ENCODE peak calls at places on chromosomes 7 and 10, in eight cellular contexts. T is A549, I is transverse colon, W is heart left ventricle, C is gastrocnemius medialis, V is adrenal gland, R is thyroid gland, Q is right lobe of liver. Z is an unnamed sample.

GRCh38 chr7:139058963-139059362 is 23.1 kb upstream of the ZC3HAV1L start:
- DNase-seq in T (no peak), I (no peak), W (no peak), C (no peak), V (no peak), R (no peak), Q (no peak), Z (no peak)

GRCh38 chr10:50393784-50394183 is 142.5 kb upstream of the ASAH2 start:
- DNase-seq in T (peak; percentile 60), I (no peak), W (no peak), C (no peak), V (no peak), R (no peak), Q (no peak), Z (no peak)

GRCh38 chr10:46560381-46560780 is 3.9 kb upstream of the GPRIN2 start:
- DNase-seq in T (no peak), I (peak; percentile 6), W (peak; percentile 40), C (no peak), V (no peak), R (peak; percentile 2), Q (no peak), Z (no peak)

GRCh38 chr7:30184804-30185487 is 50.2 kb downstream of the MTURN start:
- DNase-seq in T (no peak), I (no peak), W (no peak), C (peak; percentile 90), V (peak; percentile 96), R (peak; percentile 80), Q (no peak), Z (no peak)

GRCh38 chr7:41942468-41943097 is 239.7 kb upstream of the INHBA start:
- DNase-seq in T (peak; percentile 22), I (peak; percentile 72), W (no peak), C (no peak), V (no peak), R (peak; percentile 70), Q (peak; percentile 89), Z (no peak)

GRCh38 chr10:88209837-88210552 is 346.6 kb downstream of the PTEN start:
- DNase-seq in T (no peak), I (no peak), W (no peak), C (peak; percentile 33), V (peak; percentile 21), R (no peak), Q (no peak), Z (no peak)

GRCh38 chr10:30359373-30360206 is 10.5 kb upstream of the MTPAP start:
- DNase-seq in T (peak; percentile 79), I (peak; percentile 78), W (peak; percentile 77), C (no peak), V (peak; percentile 65), R (peak; percentile 54), Q (no peak), Z (no peak)

GRCh38 chr7:157005456-157006204 is 4.8 kb downstream of the MNX1 start:
- DNase-seq in T (no peak), I (no peak), W (no peak), C (no peak), V (no peak), R (no peak), Q (no peak), Z (no peak)

GRCh38 chr7:106111671-106112117 is 418 bp downstream of the SYPL1 start:
- DNase-seq in T (peak; percentile 78), I (peak; percentile 79), W (peak; percentile 89), C (peak; percentile 83), V (peak; percentile 75), R (no peak), Q (peak; percentile 88), Z (no peak)

GRCh38 chr7:106001196-106001595 is 38.1 kb downstream of the CDHR3 start:
- DNase-seq in T (no peak), I (no peak), W (no peak), C (no peak), V (no peak), R (no peak), Q (no peak), Z (no peak)

GRCh38 chr7:116525913-116526857 is 1.3 kb downstream of the CAV1 start:
- DNase-seq in T (peak; percentile 90), I (peak; percentile 80), W (peak; percentile 91), C (peak; percentile 55), V (peak; percentile 72), R (peak; percentile 89), Q (peak; percentile 79), Z (no peak)

GRCh38 chr7:103106336-103107070 is 31.6 kb downstream of the ARMC10 start:
- DNase-seq in T (no peak), I (no peak), W (no peak), C (no peak), V (peak; percentile 75), R (peak; percentile 70), Q (peak; percentile 67), Z (no peak)

GRCh38 chr10:94680544-94680943 is 3.0 kb upstream of the CYP2C18 start:
- DNase-seq in T (peak; percentile 90), I (no peak), W (no peak), C (no peak), V (no peak), R (no peak), Q (no peak), Z (no peak)

GRCh38 chr7:138804618-138805017 is 6.6 kb upstream of the ATP6V0A4 start:
- DNase-seq in T (no peak), I (no peak), W (no peak), C (no peak), V (no peak), R (no peak), Q (no peak), Z (no peak)

GRCh38 chr10:1413256-1413655 is 324.1 kb downstream of the ADARB2 start:
- DNase-seq in T (no peak), I (no peak), W (no peak), C (no peak), V (no peak), R (no peak), Q (no peak), Z (no peak)

GRCh38 chr7:36670585-36671431 is 53.5 kb downstream of the AOAH start:
- DNase-seq in T (peak; percentile 64), I (peak; percentile 79), W (no peak), C (peak; percentile 19), V (peak; percentile 63), R (peak; percentile 53), Q (no peak), Z (peak; percentile 3)

GRCh38 chr10:132961-133898 is 2.0 kb upstream of the ZMYND11 start:
- DNase-seq in T (peak; percentile 41), I (no peak), W (no peak), C (no peak), V (no peak), R (peak; percentile 43), Q (no peak), Z (no peak)

GRCh38 chr7:106059556-106059955 is 52.6 kb downstream of the SYPL1 start:
- DNase-seq in T (no peak), I (no peak), W (no peak), C (no peak), V (no peak), R (no peak), Q (no peak), Z (no peak)

GRCh38 chr7:12942599-12942998 is 255.2 kb downstream of the ARL4A start:
- DNase-seq in T (peak; percentile 45), I (no peak), W (no peak), C (no peak), V (no peak), R (no peak), Q (no peak), Z (no peak)

DNA sequence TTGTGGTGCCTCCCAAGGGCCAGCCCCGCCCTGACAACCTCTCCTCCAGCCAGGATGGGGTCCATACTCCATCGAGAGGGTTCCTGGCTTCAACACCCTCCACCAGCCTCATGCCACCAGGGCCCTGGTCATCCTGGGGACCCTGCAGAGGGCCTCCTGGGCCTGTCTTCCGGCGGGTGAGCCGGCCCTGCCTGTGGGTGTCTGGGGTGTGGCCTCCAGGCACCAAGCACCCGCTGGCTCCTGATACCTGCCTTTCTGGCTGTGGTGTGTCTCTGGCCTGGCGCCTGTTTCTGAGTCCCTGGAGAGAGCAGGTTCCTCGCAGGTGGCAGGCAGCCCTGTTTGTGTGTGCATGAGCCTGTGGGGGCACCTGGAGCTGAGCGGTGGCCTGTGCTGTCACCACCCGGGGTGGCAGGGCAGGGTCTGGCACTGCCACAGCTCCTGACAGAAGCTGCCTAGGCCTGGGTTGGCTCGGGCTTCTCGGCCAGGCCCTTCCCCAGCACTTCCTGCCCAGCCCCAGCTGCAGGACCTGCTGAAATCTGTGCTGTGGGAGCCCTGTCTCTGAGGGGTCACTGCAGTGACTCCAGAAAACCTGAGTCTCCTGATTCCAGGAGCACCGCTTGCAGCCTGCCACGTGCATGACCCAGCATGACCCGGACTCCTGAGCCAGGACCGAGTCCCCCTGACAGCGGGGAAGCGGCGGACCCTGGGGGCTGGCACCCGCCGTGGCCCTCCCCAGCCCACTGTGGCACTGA is 18.4 kb downstream of the ADAM8 start:
- DNase-seq in T (no peak), I (peak; percentile 67), W (no peak), C (no peak), V (peak; percentile 50), R (peak; percentile 85), Q (no peak), Z (no peak)
- H3K27ac ChIP-seq in T (peak overlapping the region; percentile 80), I (peak overlapping the region; percentile 50), W (peak overlapping the region; percentile 57), C (peak overlapping the region; percentile 19), V (no peak overlapping the region), R (peak overlapping the region; percentile 49), Q (peak overlapping the region; percentile 28), Z (peak overlapping the region; percentile 88)

GRCh38 chr10:101284171-101285092 is 55.2 kb upstream of the LBX1 start:
- DNase-seq in T (no peak), I (no peak), W (no peak), C (no peak), V (no peak), R (no peak), Q (no peak), Z (no peak)
- H3K4me3 ChIP-seq in T (no peak overlapping the region), I (peak overlapping the region; percentile 27), W (peak overlapping the region; percentile 25), C (no peak overlapping the region), V (no peak overlapping the region), R (no peak overlapping the region), Q (no peak overlapping the region), Z (peak overlapping the region; percentile 47)

DNA sequence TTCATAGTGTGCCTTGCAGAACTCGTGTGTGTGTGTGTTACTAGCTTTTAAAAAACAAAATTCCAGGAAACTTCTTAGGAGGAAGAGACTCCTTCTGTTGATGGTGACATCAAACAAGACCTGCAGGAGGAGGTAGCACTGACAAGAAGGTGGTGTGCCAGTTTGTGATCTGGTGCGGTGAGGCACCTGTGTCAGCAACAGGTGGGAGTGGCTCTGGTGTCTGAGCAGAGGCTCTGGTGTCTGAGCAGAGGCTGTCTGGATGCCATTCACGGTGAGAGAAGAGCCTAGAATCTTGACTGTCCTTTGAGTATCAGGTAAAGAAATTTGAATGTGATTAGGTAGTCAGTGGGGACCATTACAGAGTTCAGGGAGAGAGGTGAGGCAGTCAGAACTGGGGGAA is 122.8 kb downstream of the INPP5A start:
- DNase-seq in T (no peak), I (no peak), W (no peak), C (no peak), V (no peak), R (no peak), Q (no peak), Z (no peak)
- TF ChIP-seq POLR2A in T (no peak), I (no peak), W (no peak), C (no peak), V (no peak), R (no peak), Q (no peak), Z (no peak)

GRCh38 chr10:128369101-128369650 is 243.0 kb upstream of the MKI67 start:
- DNase-seq in T (no peak), I (no peak), W (no peak), C (no peak), V (no peak), R (no peak), Q (no peak), Z (no peak)

GRCh38 chr10:128362514-128362913 is 236.3 kb upstream of the MKI67 start:
- DNase-seq in T (no peak), I (no peak), W (no peak), C (no peak), V (no peak), R (no peak), Q (no peak), Z (no peak)

GRCh38 chr10:128373071-128373749 is 247.0 kb upstream of the MKI67 start:
- DNase-seq in T (no peak), I (no peak), W (no peak), C (no peak), V (no peak), R (no peak), Q (no peak), Z (no peak)

GRCh38 chr10:128367807-128368206 is 241.6 kb upstream of the MKI67 start:
- DNase-seq in T (no peak), I (no peak), W (no peak), C (no peak), V (no peak), R (no peak), Q (peak; percentile 81), Z (no peak)
- H3K27ac ChIP-seq in T (no peak overlapping the region), I (no peak overlapping the region), W (no peak overlapping the region), C (no peak overlapping the region), V (no peak overlapping the region), R (no peak overlapping the region), Q (no peak overlapping the region), Z (no peak overlapping the region)

Z was measured in esophagus squamous epithelium.